ENCODE peak calls at places on chromosome 13, in four cellular contexts. Q is pancreas, Z is sigmoid colon, P is tibial nerve. R is an unnamed sample.
A peak's percentile ranks its signal among the peaks of the same experiment; 100 is the strongest.

GRCh38 chr13:110409581-110409992 is 102.5 kb downstream of the COL4A2 start:
- DNase-seq in P (no peak), Q (no peak), Z (no peak), R (no peak)

GRCh38 chr13:110509971-110510786 is 51.3 kb downstream of the RAB20 start:
- DNase-seq in Z (no peak), P (no peak), Q (peak; percentile 45), R (no peak)

GRCh38 chr13:113142876-113143275 is 15.6 kb upstream of the PROZ start:
- DNase-seq in P (no peak), Q (no peak), Z (no peak), R (no peak)

GRCh38 chr13:26923824-26924605 is 163.4 kb upstream of the GPR12 start:
- DNase-seq in P (no peak), Z (no peak), Q (no peak), R (no peak)

GRCh38 chr13:48902421-48902820 is 73.3 kb upstream of the FNDC3A start:
- DNase-seq in P (no peak), Q (no peak), Z (no peak), R (no peak)

GRCh38 chr13:36673838-36674326 is at the start of gene SERTM1:
- DNase-seq in Z (no peak), P (no peak), Q (peak; percentile 49), R (no peak)

GRCh38 chr13:35994131-35994966 is 136.8 kb downstream of the DCLK1 start:
- DNase-seq in P (no peak), Z (no peak), Q (no peak), R (peak; percentile 34)

GRCh38 chr13:50731400-50731799 is 112.1 kb downstream of the DLEU7 start:
- DNase-seq in Z (no peak), P (no peak), Q (no peak), R (no peak)

GRCh38 chr13:65336916-65337315 is 1893.2 kb downstream of the PCDH9 start:
- DNase-seq in P (no peak), Z (no peak), Q (no peak), R (no peak)

GRCh38 chr13:32414580-32414979 is 13.3 kb downstream of the N4BP2L1 start:
- DNase-seq in Z (no peak), Q (no peak), P (no peak), R (no peak)

GRCh38 chr13:81133066-81133465 is 792.1 kb upstream of the SPRY2 start:
- DNase-seq in P (no peak), Z (no peak), Q (no peak), R (no peak)

GRCh38 chr13:41389580-41389979 is 67.8 kb upstream of the RGCC start:
- DNase-seq in Q (no peak), P (no peak), Z (no peak), R (no peak)
- H3K4me3 ChIP-seq in Q (no peak overlapping the region), P (no peak overlapping the region), Z (no peak overlapping the region), R (no peak overlapping the region)

GRCh38 chr13:78067290-78067689 is 148.7 kb upstream of the EDNRB start:
- DNase-seq in Q (no peak), Z (no peak), P (no peak), R (no peak)

GRCh38 chr13:78060966-78061365 is 142.3 kb upstream of the EDNRB start:
- DNase-seq in P (no peak), Z (no peak), Q (peak; percentile 13), R (no peak)

GRCh38 chr13:78061806-78062205 is 143.2 kb upstream of the EDNRB start:
- DNase-seq in P (no peak), Q (peak; percentile 10), Z (no peak), R (no peak)
- H3K4me1 ChIP-seq in P (no peaks in the 10 kb centered on the region), Q (no peaks in the 10 kb centered on the region), Z (no peaks in the 10 kb centered on the region), R (no peaks in the 10 kb centered on the region)

GRCh38 chr13:21895769-21896168 is 224.9 kb downstream of the FGF9 start:
- DNase-seq in Q (no peak), Z (no peak), P (no peak), R (no peak)

GRCh38 chr13:21898461-21898860 is 227.6 kb downstream of the FGF9 start:
- DNase-seq in Z (no peak), Q (no peak), P (no peak), R (no peak)

GRCh38 chr13:21894091-21894490 is 223.2 kb downstream of the FGF9 start:
- DNase-seq in Z (no peak), Q (no peak), P (no peak), R (no peak)

GRCh38 chr13:21897140-21897539 is 226.3 kb downstream of the FGF9 start:
- DNase-seq in P (no peak), Z (no peak), Q (no peak), R (no peak)

DNA sequence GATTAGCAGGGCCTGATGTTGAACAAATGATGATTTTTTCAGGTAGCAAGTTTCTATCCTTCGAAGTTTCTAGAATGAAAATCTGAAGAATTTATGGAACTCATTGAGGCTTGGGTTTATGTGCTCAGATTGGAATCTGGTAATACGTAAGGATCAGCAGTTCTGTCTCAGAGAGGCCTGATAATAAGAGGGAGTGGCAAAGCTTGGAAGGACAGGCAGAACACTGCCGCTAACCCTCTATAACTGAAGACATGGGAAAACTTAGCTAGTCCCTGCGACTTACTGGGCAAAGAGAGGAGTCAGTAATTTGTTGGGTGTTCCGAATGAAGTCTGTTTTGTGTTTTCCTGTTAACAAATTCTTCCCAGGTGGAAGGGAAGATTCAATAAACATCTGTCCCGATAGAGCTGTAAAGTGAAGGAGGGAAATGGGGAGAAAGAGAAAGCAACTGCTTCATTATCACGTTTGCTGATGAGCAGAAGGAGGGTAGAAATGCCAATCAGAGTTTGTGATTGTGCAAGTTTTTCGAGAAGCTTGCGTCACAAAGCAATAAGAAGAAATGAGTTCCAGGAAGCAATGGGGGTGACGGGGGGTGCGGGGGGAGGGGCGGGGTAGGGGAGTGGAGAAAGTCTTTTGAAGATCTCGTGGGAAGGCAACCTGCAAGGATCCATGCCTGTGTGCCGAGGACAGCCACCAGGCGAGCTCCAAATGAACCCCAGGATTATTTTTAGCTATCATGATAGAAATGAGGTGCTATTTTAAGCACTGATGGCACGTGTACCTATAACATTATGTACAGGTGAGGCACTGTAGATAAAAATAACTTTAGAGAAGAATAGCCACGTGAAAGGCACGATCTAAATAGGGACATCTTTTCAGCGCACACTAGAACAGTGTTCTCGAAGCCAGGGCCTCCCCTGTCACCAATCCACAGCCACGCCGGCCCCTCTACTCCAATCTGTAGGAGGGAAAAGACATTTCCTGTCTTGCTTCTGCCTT is 224.1 kb downstream of the FGF9 start:
- DNase-seq in P (no peak), Z (no peak), Q (no peak), R (no peak)
- H3K27ac ChIP-seq in P (peak overlapping the region; percentile 38), Z (no peak overlapping the region), Q (no peak overlapping the region), R (no peak overlapping the region)

GRCh38 chr13:24271231-24271610 is 38.2 kb upstream of the C1QTNF9 start:
- DNase-seq in Z (no peak), P (no peak), Q (no peak), R (no peak)

GRCh38 chr13:24269803-24270202 is 39.6 kb upstream of the C1QTNF9 start:
- DNase-seq in P (no peak), Q (no peak), Z (no peak), R (no peak)

GRCh38 chr13:24272452-24273161 is 36.8 kb upstream of the C1QTNF9 start:
- DNase-seq in P (no peak), Z (no peak), Q (peak; percentile 64), R (no peak)

GRCh38 chr13:24270639-24271131 is 38.7 kb upstream of the C1QTNF9 start:
- DNase-seq in P (peak; percentile 35), Q (peak; percentile 79), Z (peak; percentile 79), R (no peak)

DNA sequence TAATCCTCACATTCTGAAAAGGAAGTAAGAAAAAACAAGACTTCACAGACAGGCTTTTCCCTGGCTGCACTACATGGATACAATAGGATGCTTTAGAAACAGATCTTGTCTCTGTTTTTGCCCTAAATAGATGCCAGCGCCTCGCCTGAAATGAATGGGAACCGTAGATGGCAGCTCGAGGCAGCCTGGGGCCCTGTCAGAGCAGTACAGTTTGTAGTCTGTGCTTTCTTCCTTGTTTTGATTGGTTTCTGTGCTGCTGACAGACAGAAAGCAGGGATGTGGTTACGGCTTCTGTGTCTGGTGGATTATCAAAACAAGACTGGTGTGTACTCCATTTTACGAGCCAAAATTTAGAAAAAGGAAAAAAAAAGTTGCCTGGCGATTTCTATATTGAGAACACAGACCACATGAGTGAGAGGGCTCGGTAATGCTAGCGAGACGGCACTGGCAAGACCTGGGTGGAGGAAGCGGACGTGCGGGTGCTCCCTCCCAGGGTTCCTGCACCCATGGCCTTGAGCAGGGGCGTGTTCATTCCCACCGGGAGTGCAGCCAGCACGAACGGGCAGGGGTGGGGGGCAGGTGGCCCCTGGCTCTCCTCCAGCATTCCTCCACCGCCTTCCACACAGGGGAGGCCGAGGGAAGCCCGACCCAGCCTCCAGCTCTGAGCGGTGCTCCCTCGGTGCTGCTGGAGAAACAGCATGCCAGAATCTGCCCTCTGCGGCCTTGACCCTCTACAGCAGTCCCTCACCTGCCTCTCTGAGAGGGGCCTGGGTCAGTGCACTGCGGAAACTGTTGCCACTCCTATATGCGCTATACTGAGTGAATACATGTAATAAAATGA is 37.5 kb upstream of the C1QTNF9 start:
- DNase-seq in Q (peak; percentile 93), P (no peak), Z (peak; percentile 84), R (no peak)
- H3K4me3 ChIP-seq in Q (no peak overlapping the region), P (peak overlapping the region; percentile 50), Z (peak overlapping the region; percentile 49), R (peak overlapping the region; percentile 73)

DNA sequence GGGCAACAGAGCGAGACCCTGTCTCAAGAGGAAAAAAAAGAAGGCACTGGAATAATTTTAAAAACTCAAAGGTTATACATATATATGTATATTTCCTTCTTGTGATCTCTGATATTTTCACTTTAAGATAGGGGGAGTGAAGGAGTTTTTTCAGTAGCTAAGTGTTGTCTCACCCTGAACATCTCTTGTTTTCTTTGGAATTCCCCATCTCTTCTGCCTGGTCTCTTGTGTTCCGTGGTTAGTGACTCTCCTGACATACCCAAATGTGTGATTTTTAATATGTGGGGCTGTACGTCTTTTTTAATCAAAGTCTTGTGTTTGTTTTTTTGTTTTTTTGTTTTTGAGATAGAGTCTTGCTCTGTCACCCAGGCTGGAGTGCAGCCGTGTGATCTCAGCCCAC is 15.3 kb upstream of the KCTD4 start:
- DNase-seq in P (no peak), Q (no peak), Z (no peak), R (no peak)
- H3K4me1 ChIP-seq in P (no peaks in the 10 kb centered on the region), Q (no peaks in the 10 kb centered on the region), Z (peaks cover 30% of the 10 kb centered on the region), R (no peaks in the 10 kb centered on the region)

R was measured in thoracic aorta.